ENCODE peak calls at places on chromosome 12, in six cellular contexts. J, O, U, Q, S and T are unnamed samples. For H3K4me1, the result is how much of the 10 kb centered on the place peaks cover.

GRCh38 chr12:21676781-21677180 is 19.1 kb upstream of the LDHB start:
- DNase-seq in J (no peak), O (no peak), U (no peak), Q (no peak), S (no peak), T (no peak)

GRCh38 chr12:32726286-32726685 is 29.4 kb downstream of the YARS2 start:
- DNase-seq in J (no peak), O (no peak), U (no peak), Q (no peak), S (no peak), T (no peak)

GRCh38 chr12:70448371-70448770 is 82.3 kb downstream of the KCNMB4 start:
- DNase-seq in J (no peak), O (peak), U (no peak), Q (no peak), S (no peak), T (no peak)

GRCh38 chr12:117334098-117334497 is 27.3 kb downstream of the NOS1 start:
- DNase-seq in J (no peak), O (no peak), U (no peak), Q (no peak), S (no peak), T (no peak)

GRCh38 chr12:2008677-2009076 is 4.4 kb upstream of the DCP1B start:
- DNase-seq in J (no peak), O (no peak), U (no peak), Q (no peak), S (peak), T (no peak)

GRCh38 chr12:26338574-26339572 is 143.5 kb downstream of the SSPN start:
- DNase-seq in J (peak), O (peak), U (no peak), Q (peak), S (peak), T (no peak)

GRCh38 chr12:22729898-22730443 is 105.0 kb downstream of the ETNK1 start:
- DNase-seq in J (no peak), O (no peak), U (no peak), Q (peak), S (peak), T (no peak)

GRCh38 chr12:119047641-119048040 is 66.3 kb downstream of the SRRM4 start:
- DNase-seq in J (no peak), O (no peak), U (no peak), Q (no peak), S (no peak), T (no peak)

GRCh38 chr12:75509621-75510020 is 1.8 kb downstream of the KRR1 start:
- DNase-seq in J (no peak), O (no peak), U (no peak), Q (no peak), S (no peak), T (no peak)

GRCh38 chr12:109927622-109928021 is 27.5 kb downstream of the TCHP start:
- DNase-seq in J (peak), O (peak), U (peak), Q (peak), S (peak), T (no peak)

GRCh38 chr12:24696800-24697199 is 252.1 kb downstream of the BCAT1 start:
- DNase-seq in J (no peak), O (no peak), U (no peak), Q (no peak), S (no peak), T (no peak)

GRCh38 chr12:50234347-50234746 is 49.0 kb downstream of the LIMA1 start:
- DNase-seq in J (peak), O (peak), U (no peak), Q (no peak), S (no peak), T (no peak)

GRCh38 chr12:50232771-50233209 is 50.5 kb downstream of the LIMA1 start:
- DNase-seq in J (no peak), O (no peak), U (peak), Q (no peak), S (no peak), T (no peak)

GRCh38 chr12:50232206-50232605 is 51.1 kb downstream of the LIMA1 start:
- DNase-seq in J (no peak), O (no peak), U (no peak), Q (no peak), S (no peak), T (no peak)

GRCh38 chr12:50230217-50230616 is 53.1 kb downstream of the LIMA1 start:
- DNase-seq in J (no peak), O (no peak), U (no peak), Q (no peak), S (no peak), T (no peak)

DNA sequence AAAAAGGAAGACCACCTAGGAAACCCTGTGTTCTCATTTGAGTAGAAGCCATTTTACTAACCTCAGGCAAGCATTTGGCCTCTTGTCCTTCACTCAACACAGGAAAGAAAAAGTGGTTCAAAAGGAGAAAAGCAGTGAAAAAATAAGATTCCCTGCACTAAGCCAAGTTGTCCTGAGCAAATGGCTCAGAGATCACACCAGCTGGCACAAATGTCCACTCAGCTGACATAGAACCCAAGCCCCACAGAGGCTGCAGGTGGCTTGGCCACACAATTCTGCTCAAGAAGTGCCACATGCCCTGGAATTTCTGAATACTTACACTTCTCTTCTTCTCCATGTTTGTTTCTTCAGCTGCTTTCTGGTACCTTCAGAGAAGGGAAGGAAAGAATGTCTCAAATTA is 52.0 kb downstream of the LIMA1 start:
- DNase-seq in J (no peak), O (no peak), U (no peak), Q (no peak), S (no peak), T (no peak)
- H3K27ac ChIP-seq in J (no peak), O (no peak), U (no peak), Q (no peak), S (no peak), T (no peak)

GRCh38 chr12:120223458-120224303 is 22.8 kb upstream of the RPLP0 start:
- DNase-seq in J (no peak), O (no peak), U (no peak), Q (no peak), S (peak), T (peak)
- H3K9ac ChIP-seq in J (no peak), O (no peak), U (no peak), Q (peak), S (no peak), T (no peak)

GRCh38 chr12:27554421-27555186 is 30.6 kb downstream of the PPFIBP1 start:
- DNase-seq in J (no peak), O (no peak), U (no peak), Q (peak), S (no peak), T (peak)

GRCh38 chr12:27552886-27553560 is 29.0 kb downstream of the PPFIBP1 start:
- DNase-seq in J (no peak), O (no peak), U (no peak), Q (peak), S (peak), T (no peak)

GRCh38 chr12:27555928-27556778 is 32.1 kb downstream of the PPFIBP1 start:
- DNase-seq in J (no peak), O (no peak), U (no peak), Q (peak), S (no peak), T (no peak)

GRCh38 chr12:27554003-27554402 is 30.0 kb downstream of the PPFIBP1 start:
- DNase-seq in J (no peak), O (no peak), U (no peak), Q (no peak), S (no peak), T (no peak)

GRCh38 chr12:27555316-27555715 is 31.3 kb downstream of the PPFIBP1 start:
- DNase-seq in J (no peak), O (no peak), U (no peak), Q (no peak), S (no peak), T (no peak)
- H3K4me1 ChIP-seq in J (half or more), O (under half), U (half or more), Q (under half), S (under half), T (under half)

GRCh38 chr12:58907326-58907855 is 12.9 kb downstream of the LRIG3 start:
- DNase-seq in J (no peak), O (no peak), U (no peak), Q (no peak), S (peak), T (no peak)
- H3K27ac ChIP-seq in J (no peak), O (no peak), U (no peak), Q (no peak), S (no peak), T (no peak)

GRCh38 chr12:108712164-108712924 is 19.0 kb downstream of the CORO1C start:
- DNase-seq in J (no peak), O (no peak), U (no peak), Q (no peak), S (no peak), T (no peak)
- H3K9ac ChIP-seq in J (no peak), O (no peak), U (no peak), Q (peak), S (no peak), T (no peak)

GRCh38 chr12:121825041-121825523 is 21.3 kb downstream of the SETD1B start:
- DNase-seq in J (no peak), O (no peak), U (no peak), Q (no peak), S (no peak), T (peak)
- H3K4me1 ChIP-seq in J (under half), O (under half), U (under half), Q (under half), S (under half), T (under half)

DNA sequence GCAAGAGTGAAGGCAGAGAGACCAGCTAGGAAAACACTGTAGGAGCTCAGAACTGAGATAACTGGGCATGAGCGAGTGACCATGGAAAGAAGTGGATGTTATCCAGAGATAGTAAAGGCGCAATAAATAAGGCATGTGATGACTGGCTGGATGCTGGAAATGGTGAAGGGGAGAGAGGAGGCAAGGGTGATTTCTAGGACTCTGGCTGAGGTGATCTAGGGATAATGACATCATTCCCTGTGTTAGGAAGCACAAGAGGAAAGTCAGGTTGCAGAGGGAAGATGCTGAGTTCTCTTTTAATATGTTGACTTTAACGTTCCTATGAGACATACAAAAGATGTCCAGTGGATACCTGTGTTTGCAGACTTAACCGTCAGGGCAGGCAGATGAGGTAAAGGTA is 78.7 kb downstream of the C12orf56 start:
- DNase-seq in J (no peak), O (no peak), U (no peak), Q (no peak), S (no peak), T (no peak)
- H3K27ac ChIP-seq in J (no peak), O (no peak), U (no peak), Q (no peak), S (no peak), T (no peak)

DNA sequence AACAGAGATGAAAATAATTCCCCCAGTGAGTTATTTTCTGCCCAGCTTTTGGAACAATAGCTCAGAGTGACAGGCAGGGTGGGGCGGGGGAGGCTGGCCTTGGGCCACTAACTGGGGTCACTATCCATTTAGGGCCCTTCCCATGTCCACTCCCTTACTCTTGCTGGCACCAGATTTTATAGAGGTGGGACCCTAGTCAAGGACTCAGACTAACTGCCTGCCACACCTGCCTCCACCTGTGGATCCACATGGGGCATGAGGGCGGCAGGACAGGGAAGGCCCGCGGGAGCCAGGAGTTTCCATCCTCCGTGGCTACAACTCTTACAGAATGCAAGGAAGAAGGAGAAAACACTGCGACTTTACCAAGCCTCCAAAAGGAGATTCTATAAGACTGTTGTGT is 10.1 kb downstream of the VDR start:
- DNase-seq in J (no peak), O (no peak), U (no peak), Q (no peak), S (no peak), T (no peak)
- H3K9ac ChIP-seq in J (no peak), O (no peak), U (no peak), Q (no peak), S (no peak), T (no peak)